ENCODE peak calls at places on chromosome 14, in four cellular contexts. D is hepatocyte, L is epithelial cell of proximal tubule, X is NCI-H1092 treated with DMSO at 0.1 percent for 48 hours. Z is an unnamed sample.
A peak's percentile ranks its signal among the peaks of the same experiment; 100 is the strongest.

GRCh38 chr14:100115236-100115635 is 44.2 kb downstream of the DEGS2 start:
- DNase-seq in D (no peak), L (no peak), X (no peak), Z (no peak)

GRCh38 chr14:64983439-64984310 is 3.0 kb upstream of the FNTB start:
- DNase-seq in D (peak; percentile 79), L (no peak), X (peak; percentile 28), Z (peak; percentile 43)

GRCh38 chr14:24609667-24610344 is at the start of gene GZMH:
- DNase-seq in D (no peak), L (no peak), X (no peak), Z (no peak)

GRCh38 chr14:29310757-29311156 is 544.2 kb downstream of the FOXG1 start:
- DNase-seq in D (no peak), L (no peak), X (no peak), Z (peak; percentile 29)

GRCh38 chr14:21960636-21961035 is 287.0 kb upstream of the OR4E1 start:
- DNase-seq in D (no peak), L (no peak), X (no peak), Z (no peak)

GRCh38 chr14:97113339-97113738 is 316.2 kb downstream of the VRK1 start:
- DNase-seq in D (no peak), L (no peak), X (peak; percentile 7), Z (no peak)

GRCh38 chr14:33363687-33364086 is 425.0 kb downstream of the NPAS3 start:
- DNase-seq in D (no peak), L (no peak), X (no peak), Z (no peak)

GRCh38 chr14:64364907-64365306 is 23.2 kb upstream of the MTHFD1 start:
- DNase-seq in D (no peak), L (no peak), X (no peak), Z (no peak)

GRCh38 chr14:105392161-105393090 is 5.9 kb upstream of the TEX22 start:
- DNase-seq in D (no peak), L (no peak), X (no peak), Z (no peak)

GRCh38 chr14:77046706-77047105 is 18.2 kb upstream of the IRF2BPL start:
- DNase-seq in D (no peak), L (no peak), X (no peak), Z (no peak)